ENCODE peak calls at places on chromosomes 16 and 17, in eight cellular contexts. S, I, R, A, B, H, T and C are unnamed samples.

GRCh38 chr17:20127660-20128413 is 118.7 kb downstream of the SPECC1 start:
- DNase-seq in S (no peak), I (no peak), R (peak), A (peak), B (no peak), H (peak), T (no peak), C (no peak)

GRCh38 chr17:5823219-5823618 is 238.9 kb upstream of the NLRP1 start:
- DNase-seq in S (no peak), I (no peak), R (peak), A (no peak), B (no peak), H (no peak), T (no peak), C (no peak)

GRCh38 chr17:71760062-71760720 is 360.6 kb upstream of the SOX9 start:
- DNase-seq in S (no peak), I (no peak), R (peak), A (no peak), B (no peak), H (no peak), T (no peak), C (no peak)

GRCh38 chr16:55464375-55464774 is 14.6 kb upstream of the MMP2 start:
- DNase-seq in S (no peak), I (no peak), R (no peak), A (no peak), B (no peak), H (no peak), T (no peak), C (no peak)

GRCh38 chr16:14003119-14003570 is 68.0 kb upstream of the MRTFB start:
- DNase-seq in S (no peak), I (peak), R (peak), A (peak), B (peak), H (peak), T (no peak), C (no peak)

GRCh38 chr16:84103678-84104077 is 13.1 kb downstream of the MBTPS1 start:
- DNase-seq in S (no peak), I (no peak), R (peak), A (no peak), B (no peak), H (no peak), T (no peak), C (no peak)

GRCh38 chr16:57620316-57621231 is 7.9 kb upstream of the ADGRG1 start:
- DNase-seq in S (no peak), I (peak), R (peak), A (no peak), B (no peak), H (no peak), T (no peak), C (no peak)

GRCh38 chr17:80694992-80695912 is 150.6 kb downstream of the RPTOR start:
- DNase-seq in S (no peak), I (no peak), R (peak), A (no peak), B (no peak), H (no peak), T (no peak), C (no peak)

GRCh38 chr17:75876190-75876937 is 2.0 kb downstream of the TRIM47 start:
- DNase-seq in S (no peak), I (peak), R (peak), A (no peak), B (peak), H (no peak), T (no peak), C (peak)

GRCh38 chr17:50765454-50766221 is 1.7 kb downstream of the ANKRD40CL start:
- DNase-seq in S (peak), I (no peak), R (no peak), A (no peak), B (no peak), H (no peak), T (no peak), C (peak)

GRCh38 chr17:19295478-19296200 is 58.5 kb downstream of the EPN2 start:
- DNase-seq in S (no peak), I (no peak), R (no peak), A (no peak), B (no peak), H (no peak), T (no peak), C (no peak)

GRCh38 chr16:19884611-19885455 is at the start of gene GPRC5B:
- DNase-seq in S (no peak), I (peak), R (peak), A (peak), B (peak), H (no peak), T (no peak), C (peak)

GRCh38 chr16:68146583-68146982 is 61.4 kb downstream of the NFATC3 start:
- DNase-seq in S (no peak), I (no peak), R (no peak), A (peak), B (no peak), H (peak), T (no peak), C (no peak)

GRCh38 chr17:8711291-8711690 is 33.3 kb downstream of the CCDC42 start:
- DNase-seq in S (no peak), I (no peak), R (no peak), A (no peak), B (no peak), H (no peak), T (no peak), C (no peak)

GRCh38 chr16:89489040-89489721 is 1.2 kb downstream of the ANKRD11 start:
- DNase-seq in S (peak), I (peak), R (peak), A (peak), B (peak), H (peak), T (peak), C (peak)
- TF ChIP-seq CTCF in S (no peak), I (no peak), R (peak), A (peak), B (no peak), H (peak), T (peak), C (peak)

DNA sequence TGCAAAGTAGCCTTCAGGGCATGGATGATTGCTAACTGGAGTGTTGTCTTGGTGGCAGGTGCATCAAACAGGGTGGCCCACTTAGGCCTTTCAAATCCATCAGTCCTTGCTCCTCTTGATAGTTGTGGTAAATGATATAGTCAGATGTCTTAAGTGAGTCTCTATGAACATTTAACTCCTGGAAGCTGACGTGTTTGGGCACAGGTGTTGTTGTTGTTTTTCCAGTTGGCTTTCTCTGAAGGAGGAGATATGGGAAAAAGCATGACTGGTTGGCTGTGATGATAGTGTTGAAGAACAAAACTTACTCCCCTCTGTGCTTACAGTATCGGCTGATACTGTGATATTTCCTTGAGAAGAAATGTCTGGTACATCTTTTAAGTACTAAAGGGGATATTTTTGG is 18.0 kb downstream of the TNRC6A start:
- DNase-seq in S (no peak), I (no peak), R (peak), A (no peak), B (no peak), H (no peak), T (no peak), C (no peak)
- TF ChIP-seq CTCF in S (no peak), I (no peak), R (no peak), A (no peak), B (no peak), H (no peak), T (no peak), C (no peak)

GRCh38 chr16:75593308-75593707 is 27.1 kb downstream of the GABARAPL2 start:
- DNase-seq in S (no peak), I (no peak), R (no peak), A (no peak), B (no peak), H (no peak), T (no peak), C (no peak)
- TF ChIP-seq CTCF in S (no peak), I (no peak), R (no peak), A (no peak), B (no peak), H (no peak), T (no peak), C (no peak)

GRCh38 chr16:1781758-1782407 is 488 bp downstream of the SPSB3 start:
- DNase-seq in S (no peak), I (no peak), R (peak), A (no peak), B (peak), H (no peak), T (no peak), C (peak)
- TF ChIP-seq CTCF in S (peak), I (no peak), R (peak), A (no peak), B (no peak), H (peak), T (peak), C (no peak)

GRCh38 chr17:60231234-60231633 is 81.5 kb downstream of the CA4 start:
- DNase-seq in S (no peak), I (no peak), R (peak), A (peak), B (no peak), H (no peak), T (no peak), C (no peak)

GRCh38 chr17:60231691-60232090 is 81.9 kb downstream of the CA4 start:
- DNase-seq in S (no peak), I (no peak), R (peak), A (peak), B (no peak), H (no peak), T (no peak), C (no peak)

GRCh38 chr17:60224064-60224463 is 74.3 kb downstream of the CA4 start:
- DNase-seq in S (no peak), I (no peak), R (peak), A (no peak), B (no peak), H (no peak), T (no peak), C (no peak)

GRCh38 chr17:60230358-60230757 is 80.6 kb downstream of the CA4 start:
- DNase-seq in S (no peak), I (no peak), R (peak), A (no peak), B (no peak), H (no peak), T (no peak), C (no peak)

GRCh38 chr17:60229189-60229802 is 79.5 kb downstream of the CA4 start:
- DNase-seq in S (no peak), I (no peak), R (no peak), A (peak), B (no peak), H (no peak), T (no peak), C (no peak)
- TF ChIP-seq CTCF in S (no peak), I (no peak), R (no peak), A (no peak), B (no peak), H (no peak), T (no peak), C (no peak)

DNA sequence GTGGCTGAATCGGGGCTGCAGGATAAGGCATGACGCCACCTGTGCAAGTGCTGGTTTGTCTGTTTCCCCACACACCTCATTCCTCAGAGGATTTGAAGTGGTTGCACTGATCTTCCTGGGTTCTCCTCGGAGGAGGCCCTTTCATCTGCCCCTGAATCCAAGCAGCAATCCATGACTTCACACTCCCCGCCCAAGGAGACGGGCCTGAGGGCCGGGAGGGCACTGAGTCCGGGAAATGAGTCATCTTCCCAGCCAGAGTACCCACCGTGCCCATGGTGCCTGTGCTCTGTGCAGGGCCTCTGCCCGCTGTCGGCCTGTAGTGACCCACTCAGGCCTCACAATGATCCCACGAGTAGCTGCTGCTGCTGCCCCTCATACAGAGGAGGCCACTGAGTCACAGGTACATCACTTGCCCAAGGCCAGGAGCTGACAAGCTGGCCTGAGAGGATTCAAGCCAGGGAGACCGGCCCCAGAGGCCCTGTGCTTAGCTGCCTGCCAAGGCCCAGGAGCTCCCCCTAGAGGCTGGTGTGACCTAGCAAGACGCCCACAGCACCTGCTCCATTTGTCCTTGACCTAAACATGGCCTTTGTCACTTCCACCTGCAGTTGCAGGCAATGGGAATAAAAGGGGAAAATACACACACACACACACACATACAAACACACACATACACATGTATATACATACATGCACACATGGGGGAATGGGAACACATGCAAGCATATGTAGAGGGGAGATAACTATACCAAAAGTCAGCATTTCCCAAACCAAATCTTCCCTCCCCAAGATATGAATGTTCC is 240.0 kb downstream of the C16orf95 start:
- DNase-seq in S (no peak), I (peak), R (peak), A (peak), B (peak), H (no peak), T (no peak), C (peak)
- TF ChIP-seq CTCF in S (peak), I (no peak), R (peak), A (peak), B (peak), H (peak), T (no peak), C (peak)

GRCh38 chr17:27430383-27430840 is 25.8 kb upstream of the KSR1 start:
- DNase-seq in S (no peak), I (no peak), R (no peak), A (no peak), B (no peak), H (no peak), T (no peak), C (no peak)

GRCh38 chr17:27429666-27430382 is 26.4 kb upstream of the KSR1 start:
- DNase-seq in S (no peak), I (no peak), R (no peak), A (no peak), B (no peak), H (no peak), T (no peak), C (no peak)

GRCh38 chr17:27428781-27429505 is 27.3 kb upstream of the KSR1 start:
- DNase-seq in S (no peak), I (no peak), R (no peak), A (no peak), B (no peak), H (no peak), T (no peak), C (no peak)

GRCh38 chr17:27433521-27433920 is 22.7 kb upstream of the KSR1 start:
- DNase-seq in S (no peak), I (no peak), R (no peak), A (no peak), B (no peak), H (no peak), T (no peak), C (no peak)

GRCh38 chr17:27430882-27431491 is 25.3 kb upstream of the KSR1 start:
- DNase-seq in S (no peak), I (peak), R (peak), A (peak), B (peak), H (no peak), T (no peak), C (no peak)
- TF ChIP-seq CTCF in S (peak), I (peak), R (peak), A (peak), B (peak), H (peak), T (peak), C (peak)

GRCh38 chr16:12006637-12007036 is 30.1 kb downstream of the SNX29 start:
- DNase-seq in S (no peak), I (no peak), R (no peak), A (no peak), B (no peak), H (no peak), T (no peak), C (no peak)
- TF ChIP-seq CTCF in S (no peak), I (no peak), R (no peak), A (no peak), B (no peak), H (no peak), T (no peak), C (no peak)